ENCODE peak calls at places on chromosomes 6 and 20, in four cellular contexts. E is D341Med, G is GF-D8, J is fibroblast of the aortic adventitia. P is an unnamed sample.

GRCh38 chr6:57327311-57327710 is 9.9 kb downstream of the PRIM2 start:
- DNase-seq in E (no peak), G (no peak), J (no peak), P (no peak)

GRCh38 chr6:82353848-82354247 is 9.8 kb upstream of the TPBG start:
- DNase-seq in E (no peak), G (no peak), J (no peak), P (no peak)

GRCh38 chr20:57650756-57651483 is 30.7 kb upstream of the ZBP1 start:
- DNase-seq in E (peak; percentile 16), G (no peak), J (no peak), P (no peak)

GRCh38 chr20:35773154-35773751 is 1.4 kb downstream of the PHF20 start:
- DNase-seq in E (no peak), G (peak; percentile 67), J (peak; percentile 40), P (peak; percentile 14)

GRCh38 chr20:49659096-49659495 is 54.6 kb downstream of the B4GALT5 start:
- DNase-seq in E (peak; percentile 51), G (no peak), J (no peak), P (no peak)

GRCh38 chr6:166619912-166620311 is 7.1 kb downstream of the RPS6KA2 start:
- DNase-seq in E (no peak), G (no peak), J (peak; percentile 100), P (no peak)

GRCh38 chr20:32355417-32355841 is 2.7 kb upstream of the ASXL1 start:
- DNase-seq in E (no peak), G (no peak), J (no peak), P (no peak)

GRCh38 chr6:109867009-109867969 is 110.8 kb upstream of the GPR6 start:
- DNase-seq in E (no peak), G (no peak), J (peak; percentile 47), P (no peak)

GRCh38 chr6:160679402-160679769 is 15.3 kb upstream of the LPA start:
- DNase-seq in E (no peak), G (no peak), J (no peak), P (no peak)

GRCh38 chr20:6420336-6420735 is 297.5 kb upstream of the FERMT1 start:
- DNase-seq in E (no peak), G (no peak), J (no peak), P (no peak)

GRCh38 chr20:51456511-51457280 is 85.8 kb downstream of the NFATC2 start:
- DNase-seq in E (peak; percentile 54), G (no peak), J (peak; percentile 98), P (no peak)

GRCh38 chr20:63037669-63038268 is 31.0 kb upstream of the BHLHE23 start:
- DNase-seq in E (no peak), G (no peak), J (no peak), P (no peak)

GRCh38 chr20:24708411-24709295 is 239.2 kb downstream of the SYNDIG1 start:
- DNase-seq in E (peak; percentile 78), G (no peak), J (no peak), P (no peak)

GRCh38 chr20:38550274-38550673 is 30.7 kb upstream of the ADIG start:
- DNase-seq in E (no peak), G (no peak), J (no peak), P (no peak)

GRCh38 chr6:132505158-132505557 is 7.8 kb downstream of the STX7 start:
- DNase-seq in E (no peak), G (no peak), J (no peak), P (no peak)

GRCh38 chr20:1330075-1330830 is 1.3 kb upstream of the SDCBP2 start:
- DNase-seq in E (no peak), G (no peak), J (peak; percentile 86), P (no peak)

GRCh38 chr6:441126-441920 is 49.8 kb downstream of the IRF4 start:
- DNase-seq in E (no peak), G (no peak), J (no peak), P (no peak)

GRCh38 chr6:145147559-145147958 is 587.8 kb downstream of the EPM2A start:
- DNase-seq in E (no peak), G (no peak), J (peak; percentile 16), P (no peak)

P was measured in stimulated activated CD4-positive, alpha-beta T cell treated with anti-CD3 and anti-CD28 coated beads, TNF-alpha, amount 100 ng/mL, for 24 hours.